ENCODE peak calls at places on chromosomes 16 and 17, in nine cellular contexts. S is Caco-2, O is gastrocnemius medialis, J is mesendoderm, D is aorta, B is upper lobe of left lung, Y is heart right ventricle, I is IMR-90, L is uterus. E is an unnamed sample.
A peak's percentile ranks its signal among the peaks of the same experiment; 100 is the strongest.

GRCh38 chr17:36095992-36096391 is 6.0 kb upstream of the CCL3 start:
- DNase-seq in B (no peak), J (no peak), S (no peak), L (no peak), D (no peak), Y (no peak), I (no peak), O (no peak), E (no peak)

GRCh38 chr16:23296994-23297393 is 5.1 kb upstream of the SCNN1B start:
- DNase-seq in O (no peak), Y (no peak), D (no peak), J (peak; percentile 63), I (no peak), S (peak; percentile 54), L (no peak), B (no peak), E (peak; percentile 22)

GRCh38 chr16:2915196-2915929 is 3.6 kb downstream of the FLYWCH1 start:
- DNase-seq in I (no peak), B (no peak), O (no peak), L (no peak), J (no peak), Y (no peak), D (no peak), S (no peak), E (no peak)

GRCh38 chr16:81216114-81216513 is 22.4 kb upstream of the BCO1 start:
- DNase-seq in S (no peak), I (no peak), D (no peak), B (no peak), L (no peak), Y (no peak), O (no peak), J (no peak), E (no peak)

GRCh38 chr17:41967141-41967920 is 736 bp downstream of the CNP start:
- DNase-seq in Y (no peak), B (peak; percentile 33), I (no peak), L (no peak), S (no peak), J (peak; percentile 36), O (no peak), D (no peak), E (peak; percentile 76)

GRCh38 chr17:35660902-35661301 is 70.5 kb upstream of the RASL10B start:
- DNase-seq in S (no peak), L (no peak), O (peak; percentile 2), D (no peak), B (no peak), I (no peak), J (no peak), Y (no peak), E (no peak)

GRCh38 chr17:19237389-19238166 is 412 bp downstream of the EPN2 start:
- DNase-seq in I (no peak), D (peak; percentile 59), S (peak; percentile 43), L (no peak), J (peak; percentile 39), Y (peak; percentile 40), B (peak; percentile 24), O (no peak), E (peak; percentile 27)

GRCh38 chr17:64176556-64176955 is 46.6 kb upstream of the ERN1 start:
- DNase-seq in S (no peak), J (no peak), L (no peak), O (no peak), B (no peak), I (no peak), D (no peak), Y (no peak), E (no peak)

GRCh38 chr17:77610518-77610893 is 348.0 kb upstream of the TNRC6C start:
- DNase-seq in L (no peak), D (peak; percentile 22), O (no peak), Y (no peak), J (no peak), S (no peak), B (no peak), I (no peak), E (no peak)

GRCh38 chr16:69567031-69567680 is 1.4 kb downstream of the NFAT5 start:
- DNase-seq in B (peak; percentile 42), L (no peak), D (no peak), S (peak; percentile 66), O (no peak), I (peak; percentile 33), Y (no peak), J (peak; percentile 67), E (peak; percentile 31)

GRCh38 chr16:52573365-52574104 is 26.6 kb upstream of the TOX3 start:
- DNase-seq in I (no peak), S (peak; percentile 65), B (peak; percentile 30), L (no peak), D (no peak), O (no peak), Y (no peak), J (no peak), E (no peak)

GRCh38 chr17:55726440-55726839 is 3.8 kb upstream of the TMEM100 start:
- DNase-seq in Y (no peak), D (peak; percentile 67), S (no peak), O (peak; percentile 19), L (peak; percentile 40), J (no peak), B (peak; percentile 35), I (peak; percentile 91), E (peak; percentile 61)

GRCh38 chr16:31874354-31875111 is 926 bp downstream of the ZNF267 start:
- DNase-seq in I (peak; percentile 55), S (peak; percentile 46), Y (no peak), B (peak; percentile 60), O (no peak), L (no peak), J (no peak), D (no peak), E (no peak)

GRCh38 chr16:86424413-86424812 is 85.9 kb upstream of the FOXF1 start:
- DNase-seq in J (peak; percentile 83), I (no peak), Y (no peak), O (no peak), D (no peak), S (no peak), B (no peak), L (no peak), E (no peak)

GRCh38 chr16:67406628-67407027 is 9.6 kb downstream of the ZDHHC1 start:
- DNase-seq in I (peak; percentile 91), O (no peak), J (peak; percentile 49), Y (no peak), B (no peak), S (no peak), D (no peak), L (no peak), E (no peak)

GRCh38 chr16:75909746-75910145 is 183.5 kb upstream of the CPHXL start:
- DNase-seq in I (no peak), Y (no peak), B (no peak), D (no peak), S (no peak), J (no peak), O (no peak), L (no peak), E (no peak)

GRCh38 chr17:35896011-35896587 is 15.9 kb upstream of the CCL5 start:
- DNase-seq in I (no peak), O (no peak), B (peak; percentile 40), J (no peak), S (no peak), Y (no peak), D (no peak), L (no peak), E (no peak)

GRCh38 chr17:48037036-48037881 is at the start of gene COPZ2:
- DNase-seq in J (no peak), L (peak; percentile 61), Y (peak; percentile 75), D (peak; percentile 83), S (peak; percentile 66), O (no peak), I (peak; percentile 44), B (peak; percentile 74), E (peak; percentile 73)
- H3K4me3 ChIP-seq in J (peak within 1 kb of the TSS; percentile 30), L (peak within 1 kb of the TSS; percentile 60), Y (peak within 1 kb of the TSS; percentile 61), D (peak within 1 kb of the TSS; percentile 48), S (peak within 1 kb of the TSS; percentile 60), O (peak within 1 kb of the TSS; percentile 72), I (peak within 1 kb of the TSS; percentile 65), B (peak within 1 kb of the TSS; percentile 66), E (peak within 1 kb of the TSS; percentile 61)

DNA sequence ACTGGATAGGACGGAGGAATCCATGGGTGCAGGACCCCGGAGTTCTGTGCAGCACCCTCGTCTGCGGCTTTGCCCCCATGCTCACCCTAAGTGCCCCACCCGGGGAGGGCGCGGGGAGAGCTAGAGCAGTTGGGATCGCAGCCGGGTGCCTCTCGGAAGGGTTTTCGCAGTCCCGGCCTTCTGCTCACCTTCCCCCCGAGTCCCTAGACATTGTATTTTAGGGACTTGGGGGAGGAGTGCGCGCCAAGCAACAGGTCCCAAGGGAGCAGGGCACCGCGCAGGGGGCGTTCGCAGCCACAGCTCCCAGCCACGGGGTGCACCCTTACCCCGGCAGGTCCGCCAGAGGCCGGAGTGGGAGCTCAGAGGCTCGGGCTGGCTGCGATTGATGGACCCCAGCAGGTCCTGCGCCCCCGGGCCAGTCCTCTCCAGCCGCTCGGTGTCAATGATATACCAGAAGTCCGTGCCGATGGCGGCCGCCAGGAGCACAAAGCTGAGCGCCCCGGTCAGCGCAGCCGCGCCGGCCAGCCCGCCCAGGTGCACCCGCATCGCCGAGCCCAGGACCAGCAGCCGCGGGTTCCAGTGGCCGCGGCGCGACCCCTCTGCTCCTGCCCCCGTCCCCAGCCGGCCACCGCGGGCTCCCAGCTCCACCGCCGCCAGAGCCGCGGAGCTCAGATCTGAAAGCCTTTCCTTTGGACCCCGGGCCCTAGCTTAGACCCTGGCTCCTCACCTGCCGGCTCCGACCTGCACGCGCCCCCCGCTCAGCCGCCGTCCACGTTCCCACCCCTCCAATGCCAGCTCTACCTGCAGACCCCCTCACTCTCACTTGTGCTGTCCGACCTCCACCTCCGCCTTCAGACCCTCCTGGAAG is 784 bp downstream of the TMEM114 start:
- DNase-seq in Y (no peak), B (no peak), D (no peak), J (no peak), O (no peak), I (no peak), L (no peak), S (no peak), E (no peak)
- H3K27me3 ChIP-seq in Y (peaks cover 68% of the 10 kb centered on the region), B (peaks cover 21% of the 10 kb centered on the region), D (no peaks in the 10 kb centered on the region), J (peaks cover 23% of the 10 kb centered on the region), O (peaks cover 23% of the 10 kb centered on the region), I (peaks cover 32% of the 10 kb centered on the region), L (peaks cover 6% of the 10 kb centered on the region), S (no peaks in the 10 kb centered on the region), E (no peaks in the 10 kb centered on the region)

GRCh38 chr16:58684001-58684353 is 593 bp downstream of the SLC38A7 start:
- DNase-seq in O (no peak), L (no peak), I (peak; percentile 10), Y (no peak), J (peak; percentile 18), D (no peak), S (no peak), B (no peak), E (no peak)

GRCh38 chr16:58679763-58680162 is 4.8 kb downstream of the SLC38A7 start:
- DNase-seq in D (no peak), I (no peak), J (no peak), S (no peak), O (no peak), L (no peak), Y (no peak), B (no peak), E (no peak)

GRCh38 chr16:58684354-58685083 is at the start of gene SLC38A7:
- DNase-seq in J (peak; percentile 90), S (peak; percentile 89), I (peak; percentile 80), B (peak; percentile 90), L (peak; percentile 87), O (peak; percentile 83), Y (peak; percentile 90), D (peak; percentile 93), E (peak; percentile 95)

GRCh38 chr16:58685084-58685449 is 497 bp upstream of the SLC38A7 start:
- DNase-seq in J (no peak), B (no peak), O (no peak), Y (no peak), I (no peak), S (no peak), L (no peak), D (no peak), E (no peak)
- H3K4me3 ChIP-seq in J (no peak overlapping the region), B (peak overlapping the region; percentile 91), O (peak overlapping the region; percentile 98), Y (peak overlapping the region; percentile 94), I (no peak overlapping the region), S (peak overlapping the region; percentile 89), L (peak overlapping the region; percentile 69), D (no peak overlapping the region), E (peak overlapping the region; percentile 88)

GRCh38 chr16:57357330-57358151 is 1.0 kb upstream of the CCL22 start:
- DNase-seq in O (no peak), D (no peak), L (no peak), Y (no peak), S (no peak), B (no peak), I (no peak), J (no peak), E (no peak)
- H3K27me3 ChIP-seq in O (no peaks in the 10 kb centered on the region), D (no peaks in the 10 kb centered on the region), L (no peaks in the 10 kb centered on the region), Y (no peaks in the 10 kb centered on the region), S (no peaks in the 10 kb centered on the region), B (no peaks in the 10 kb centered on the region), I (peaks cover 60% of the 10 kb centered on the region), J (no peaks in the 10 kb centered on the region), E (no peaks in the 10 kb centered on the region)